ENCODE peak calls at places on chromosome 3, in seven cellular contexts. One of them, this sample, is unnamed.

GRCh38 chr3:189833266-189833665 is 202.1 kb downstream of the TP63 start:
- DNase-seq in esophagus squamous epithelium: no peak
- DNase-seq in A549: no peak
- DNase-seq in AG04450: no peak
- DNase-seq in brain microvascular endothelial cell: no peak
- DNase-seq in suprapubic skin: no peak
- DNase-seq in neural progenitor cell: no peak
- DNase-seq in this sample: no peak

GRCh38 chr3:111768571-111769100 is 90.4 kb upstream of the PHLDB2 start:
- DNase-seq in esophagus squamous epithelium: no peak
- DNase-seq in A549: peak; percentile 22
- DNase-seq in AG04450: peak; percentile 43
- DNase-seq in brain microvascular endothelial cell: peak; percentile 96
- DNase-seq in suprapubic skin: no peak
- DNase-seq in neural progenitor cell: no peak
- DNase-seq in this sample: peak; percentile 80

GRCh38 chr3:150414273-150414672 is 6.2 kb downstream of the TSC22D2 start:
- DNase-seq in esophagus squamous epithelium: no peak
- DNase-seq in A549: no peak
- DNase-seq in AG04450: no peak
- DNase-seq in brain microvascular endothelial cell: peak; percentile 53
- DNase-seq in suprapubic skin: no peak
- DNase-seq in neural progenitor cell: peak; percentile 44
- DNase-seq in this sample: no peak

GRCh38 chr3:123535580-123535979 is 49.3 kb downstream of the HACD2 start:
- DNase-seq in esophagus squamous epithelium: no peak
- DNase-seq in A549: no peak
- DNase-seq in AG04450: no peak
- DNase-seq in brain microvascular endothelial cell: peak; percentile 70
- DNase-seq in suprapubic skin: no peak
- DNase-seq in neural progenitor cell: no peak
- DNase-seq in this sample: no peak

GRCh38 chr3:79506751-79507150 is 261.0 kb downstream of the ROBO1 start:
- DNase-seq in esophagus squamous epithelium: no peak
- DNase-seq in A549: no peak
- DNase-seq in AG04450: no peak
- DNase-seq in brain microvascular endothelial cell: no peak
- DNase-seq in suprapubic skin: no peak
- DNase-seq in neural progenitor cell: no peak
- DNase-seq in this sample: no peak

GRCh38 chr3:186825294-186825821 is 17.2 kb upstream of the ADIPOQ start:
- DNase-seq in esophagus squamous epithelium: no peak
- DNase-seq in A549: no peak
- DNase-seq in AG04450: peak; percentile 47
- DNase-seq in brain microvascular endothelial cell: peak; percentile 77
- DNase-seq in suprapubic skin: no peak
- DNase-seq in neural progenitor cell: peak; percentile 81
- DNase-seq in this sample: no peak

GRCh38 chr3:50581459-50581842 is 12.1 kb downstream of the HEMK1 start:
- DNase-seq in esophagus squamous epithelium: no peak
- DNase-seq in A549: no peak
- DNase-seq in AG04450: no peak
- DNase-seq in brain microvascular endothelial cell: no peak
- DNase-seq in suprapubic skin: no peak
- DNase-seq in neural progenitor cell: no peak
- DNase-seq in this sample: no peak

GRCh38 chr3:108780235-108780634 is 23.0 kb upstream of the RETNLB start:
- DNase-seq in esophagus squamous epithelium: no peak
- DNase-seq in A549: no peak
- DNase-seq in AG04450: no peak
- DNase-seq in brain microvascular endothelial cell: no peak
- DNase-seq in suprapubic skin: no peak
- DNase-seq in neural progenitor cell: no peak
- DNase-seq in this sample: no peak

GRCh38 chr3:195895900-195896360 is 12.4 kb downstream of the TNK2 start:
- DNase-seq in esophagus squamous epithelium: no peak
- DNase-seq in A549: peak; percentile 41
- DNase-seq in AG04450: no peak
- DNase-seq in brain microvascular endothelial cell: no peak
- DNase-seq in suprapubic skin: no peak
- DNase-seq in neural progenitor cell: peak; percentile 71
- DNase-seq in this sample: no peak

GRCh38 chr3:49076627-49077026 is 17.2 kb downstream of the QRICH1 start:
- DNase-seq in esophagus squamous epithelium: no peak
- DNase-seq in A549: no peak
- DNase-seq in AG04450: no peak
- DNase-seq in brain microvascular endothelial cell: no peak
- DNase-seq in suprapubic skin: no peak
- DNase-seq in neural progenitor cell: no peak
- DNase-seq in this sample: no peak

GRCh38 chr3:66828303-66828702 is 169.8 kb upstream of the KBTBD8 start:
- DNase-seq in esophagus squamous epithelium: no peak
- DNase-seq in A549: no peak
- DNase-seq in AG04450: no peak
- DNase-seq in brain microvascular endothelial cell: no peak
- DNase-seq in suprapubic skin: no peak
- DNase-seq in neural progenitor cell: no peak
- DNase-seq in this sample: no peak

GRCh38 chr3:45269952-45270351 is 43.9 kb upstream of the TMEM158 start:
- DNase-seq in esophagus squamous epithelium: no peak
- DNase-seq in A549: no peak
- DNase-seq in AG04450: no peak
- DNase-seq in brain microvascular endothelial cell: no peak
- DNase-seq in suprapubic skin: no peak
- DNase-seq in neural progenitor cell: no peak
- DNase-seq in this sample: no peak

GRCh38 chr3:164199982-164200823 is 878.1 kb downstream of the SI start:
- DNase-seq in esophagus squamous epithelium: no peak
- DNase-seq in A549: no peak
- DNase-seq in AG04450: no peak
- DNase-seq in brain microvascular endothelial cell: no peak
- DNase-seq in suprapubic skin: no peak
- DNase-seq in neural progenitor cell: peak; percentile 45
- DNase-seq in this sample: no peak

GRCh38 chr3:38226273-38226672 is 39.3 kb upstream of the SLC22A13 start:
- DNase-seq in esophagus squamous epithelium: no peak
- DNase-seq in A549: no peak
- DNase-seq in AG04450: no peak
- DNase-seq in brain microvascular endothelial cell: peak; percentile 14
- DNase-seq in suprapubic skin: no peak
- DNase-seq in neural progenitor cell: no peak
- DNase-seq in this sample: no peak

GRCh38 chr3:46864051-46864881 is 1.0 kb upstream of the MYL3 start:
- DNase-seq in esophagus squamous epithelium: no peak
- DNase-seq in A549: no peak
- DNase-seq in AG04450: no peak
- DNase-seq in brain microvascular endothelial cell: no peak
- DNase-seq in suprapubic skin: peak; percentile 77
- DNase-seq in neural progenitor cell: no peak
- DNase-seq in this sample: no peak

GRCh38 chr3:142275856-142276255 is 50.5 kb upstream of the GK5 start:
- DNase-seq in esophagus squamous epithelium: no peak
- DNase-seq in A549: no peak
- DNase-seq in AG04450: peak; percentile 50
- DNase-seq in brain microvascular endothelial cell: peak; percentile 59
- DNase-seq in suprapubic skin: no peak
- DNase-seq in neural progenitor cell: no peak
- DNase-seq in this sample: peak; percentile 22

GRCh38 chr3:186307594-186307993 is 54.4 kb downstream of the DGKG start:
- DNase-seq in esophagus squamous epithelium: no peak
- DNase-seq in A549: no peak
- DNase-seq in AG04450: peak; percentile 18
- DNase-seq in brain microvascular endothelial cell: peak; percentile 27
- DNase-seq in suprapubic skin: no peak
- DNase-seq in neural progenitor cell: peak; percentile 80
- DNase-seq in this sample: no peak

GRCh38 chr3:86949850-86950249 is 41.1 kb downstream of the VGLL3 start:
- DNase-seq in esophagus squamous epithelium: no peak
- DNase-seq in A549: no peak
- DNase-seq in AG04450: no peak
- DNase-seq in brain microvascular endothelial cell: no peak
- DNase-seq in suprapubic skin: no peak
- DNase-seq in neural progenitor cell: no peak
- DNase-seq in this sample: no peak

GRCh38 chr3:63900459-63900858 is 11.7 kb downstream of the SCAANT1 start:
- DNase-seq in esophagus squamous epithelium: no peak
- DNase-seq in A549: no peak
- DNase-seq in AG04450: no peak
- DNase-seq in brain microvascular endothelial cell: no peak
- DNase-seq in suprapubic skin: no peak
- DNase-seq in neural progenitor cell: no peak
- DNase-seq in this sample: no peak

GRCh38 chr3:141454906-141455602 is 31.8 kb upstream of the RASA2 start:
- DNase-seq in esophagus squamous epithelium: no peak
- DNase-seq in A549: peak; percentile 95
- DNase-seq in AG04450: no peak
- DNase-seq in brain microvascular endothelial cell: peak; percentile 80
- DNase-seq in suprapubic skin: no peak
- DNase-seq in neural progenitor cell: peak; percentile 74
- DNase-seq in this sample: peak; percentile 87

GRCh38 chr3:61666615-61667320 is 105.4 kb downstream of the PTPRG start:
- DNase-seq in esophagus squamous epithelium: no peak
- DNase-seq in A549: no peak
- DNase-seq in AG04450: no peak
- DNase-seq in brain microvascular endothelial cell: no peak
- DNase-seq in suprapubic skin: no peak
- DNase-seq in neural progenitor cell: no peak
- DNase-seq in this sample: no peak

GRCh38 chr3:24299236-24299635 is 195.4 kb downstream of the THRB start:
- DNase-seq in esophagus squamous epithelium: no peak
- DNase-seq in A549: no peak
- DNase-seq in AG04450: no peak
- DNase-seq in brain microvascular endothelial cell: no peak
- DNase-seq in suprapubic skin: no peak
- DNase-seq in neural progenitor cell: no peak
- DNase-seq in this sample: peak; percentile 11

GRCh38 chr3:155029941-155030340 is 50.2 kb upstream of the MME start:
- DNase-seq in esophagus squamous epithelium: no peak
- DNase-seq in A549: no peak
- DNase-seq in AG04450: no peak
- DNase-seq in brain microvascular endothelial cell: no peak
- DNase-seq in suprapubic skin: no peak
- DNase-seq in neural progenitor cell: no peak
- DNase-seq in this sample: no peak

GRCh38 chr3:78139166-78139565 is 1099.3 kb downstream of the ROBO2 start:
- DNase-seq in esophagus squamous epithelium: no peak
- DNase-seq in A549: no peak
- DNase-seq in AG04450: peak; percentile 16
- DNase-seq in brain microvascular endothelial cell: peak; percentile 45
- DNase-seq in suprapubic skin: no peak
- DNase-seq in neural progenitor cell: no peak
- DNase-seq in this sample: no peak

DNA sequence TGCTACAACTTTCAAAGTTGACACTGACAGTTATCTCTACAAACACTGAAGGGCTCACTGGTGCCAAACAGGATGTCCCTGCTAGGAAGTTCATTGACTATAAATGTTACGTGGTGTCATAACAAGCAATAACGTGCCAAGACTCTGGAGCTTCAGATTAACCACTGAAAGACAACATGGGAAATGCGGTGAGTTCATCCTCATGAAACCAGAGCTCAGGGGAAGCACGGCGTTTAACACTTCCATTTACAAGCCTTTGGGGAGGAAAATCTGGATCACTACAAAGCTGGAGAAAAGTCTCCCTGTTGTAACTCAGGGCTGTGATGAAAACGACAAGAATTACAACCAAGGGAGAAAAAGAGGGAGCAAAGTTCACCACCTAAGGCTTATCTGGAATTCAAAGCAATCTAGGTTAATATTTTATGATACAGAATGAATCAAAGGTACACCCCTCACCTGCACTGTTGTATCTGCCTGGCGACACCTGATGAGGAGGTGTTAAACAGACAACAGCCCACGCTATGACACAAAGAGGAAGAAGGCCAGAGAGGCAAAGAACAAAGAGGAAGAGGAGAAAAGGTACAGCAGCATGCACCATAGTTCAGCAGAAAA is 27.0 kb downstream of the SHQ1 start:
- DNase-seq in esophagus squamous epithelium: no peak
- DNase-seq in A549: no peak
- DNase-seq in AG04450: no peak
- DNase-seq in brain microvascular endothelial cell: peak; percentile 47
- DNase-seq in suprapubic skin: no peak
- DNase-seq in neural progenitor cell: no peak
- DNase-seq in this sample: no peak
- H3K27ac ChIP-seq in esophagus squamous epithelium: no peak overlapping the region
- H3K27ac ChIP-seq in A549: no peak overlapping the region
- H3K27ac ChIP-seq in AG04450: no peak overlapping the region
- H3K27ac ChIP-seq in brain microvascular endothelial cell: peak overlapping the region; percentile 9
- H3K27ac ChIP-seq in suprapubic skin: no peak overlapping the region
- H3K27ac ChIP-seq in neural progenitor cell: no peak overlapping the region
- H3K27ac ChIP-seq in this sample: no peak overlapping the region

GRCh38 chr3:58249358-58250092 is 11.9 kb downstream of the ABHD6 start:
- DNase-seq in esophagus squamous epithelium: no peak
- DNase-seq in A549: no peak
- DNase-seq in AG04450: no peak
- DNase-seq in brain microvascular endothelial cell: no peak
- DNase-seq in suprapubic skin: no peak
- DNase-seq in neural progenitor cell: peak; percentile 91
- DNase-seq in this sample: no peak

GRCh38 chr3:58254144-58254543 is 16.6 kb downstream of the ABHD6 start:
- DNase-seq in esophagus squamous epithelium: no peak
- DNase-seq in A549: no peak
- DNase-seq in AG04450: no peak
- DNase-seq in brain microvascular endothelial cell: no peak
- DNase-seq in suprapubic skin: no peak
- DNase-seq in neural progenitor cell: no peak
- DNase-seq in this sample: no peak

GRCh38 chr3:58251653-58252052 is 14.1 kb downstream of the ABHD6 start:
- DNase-seq in esophagus squamous epithelium: no peak
- DNase-seq in A549: no peak
- DNase-seq in AG04450: no peak
- DNase-seq in brain microvascular endothelial cell: no peak
- DNase-seq in suprapubic skin: no peak
- DNase-seq in neural progenitor cell: no peak
- DNase-seq in this sample: no peak

GRCh38 chr3:58246148-58247051 is 8.8 kb downstream of the ABHD6 start:
- DNase-seq in esophagus squamous epithelium: no peak
- DNase-seq in A549: no peak
- DNase-seq in AG04450: no peak
- DNase-seq in brain microvascular endothelial cell: no peak
- DNase-seq in suprapubic skin: no peak
- DNase-seq in neural progenitor cell: no peak
- DNase-seq in this sample: no peak

GRCh38 chr3:58250093-58250707 is 12.6 kb downstream of the ABHD6 start:
- DNase-seq in esophagus squamous epithelium: no peak
- DNase-seq in A549: no peak
- DNase-seq in AG04450: no peak
- DNase-seq in brain microvascular endothelial cell: no peak
- DNase-seq in suprapubic skin: no peak
- DNase-seq in neural progenitor cell: no peak
- DNase-seq in this sample: no peak
- H3K27ac ChIP-seq in esophagus squamous epithelium: peak overlapping the region; percentile 22
- H3K27ac ChIP-seq in A549: no peak overlapping the region
- H3K27ac ChIP-seq in AG04450: no peak overlapping the region
- H3K27ac ChIP-seq in brain microvascular endothelial cell: no peak overlapping the region
- H3K27ac ChIP-seq in suprapubic skin: peak overlapping the region; percentile 25
- H3K27ac ChIP-seq in neural progenitor cell: peak overlapping the region; percentile 84
- H3K27ac ChIP-seq in this sample: no peak overlapping the region

GRCh38 chr3:125318497-125318847 is 56.7 kb downstream of the ZNF148 start:
- DNase-seq in esophagus squamous epithelium: no peak
- DNase-seq in A549: no peak
- DNase-seq in AG04450: no peak
- DNase-seq in brain microvascular endothelial cell: no peak
- DNase-seq in suprapubic skin: no peak
- DNase-seq in neural progenitor cell: peak; percentile 43
- DNase-seq in this sample: no peak
- H3K27ac ChIP-seq in esophagus squamous epithelium: no peak overlapping the region
- H3K27ac ChIP-seq in A549: no peak overlapping the region
- H3K27ac ChIP-seq in AG04450: no peak overlapping the region
- H3K27ac ChIP-seq in brain microvascular endothelial cell: no peak overlapping the region
- H3K27ac ChIP-seq in suprapubic skin: no peak overlapping the region
- H3K27ac ChIP-seq in neural progenitor cell: peak overlapping the region; percentile 84
- H3K27ac ChIP-seq in this sample: no peak overlapping the region

GRCh38 chr3:30626443-30627181 is 20.2 kb downstream of the TGFBR2 start:
- DNase-seq in esophagus squamous epithelium: no peak
- DNase-seq in A549: no peak
- DNase-seq in AG04450: no peak
- DNase-seq in brain microvascular endothelial cell: peak; percentile 58
- DNase-seq in suprapubic skin: no peak
- DNase-seq in neural progenitor cell: no peak
- DNase-seq in this sample: no peak
- H3K27ac ChIP-seq in esophagus squamous epithelium: peak overlapping the region; percentile 61
- H3K27ac ChIP-seq in A549: peak overlapping the region; percentile 96
- H3K27ac ChIP-seq in AG04450: peak overlapping the region; percentile 89
- H3K27ac ChIP-seq in brain microvascular endothelial cell: peak overlapping the region; percentile 66
- H3K27ac ChIP-seq in suprapubic skin: peak overlapping the region; percentile 59
- H3K27ac ChIP-seq in neural progenitor cell: no peak overlapping the region
- H3K27ac ChIP-seq in this sample: peak overlapping the region; percentile 92

This sample was measured in RWPE1.